ENCODE peak calls at places on chromosomes 6 and 20, in five cellular contexts. D is Daoy; L is SW480; W is activated CD8-positive, alpha-beta memory T cell treated with anti-CD3 and anti-CD28 coated beads for 24 hours; S is heart left ventricle. K is an unnamed sample.

GRCh38 chr6:130593948-130594347 is 228.1 kb downstream of the TMEM200A start:
- DNase-seq in D (no peak), L (no peak), S (no peak), W (no peak), K (no peak)

GRCh38 chr6:36701401-36701991 is 3.9 kb downstream of the RAB44 start:
- DNase-seq in D (peak; percentile 38), W (no peak), S (no peak), L (peak; percentile 44), K (no peak)

GRCh38 chr20:4151991-4152695 is 136.8 kb upstream of the RNF24 start:
- DNase-seq in D (peak; percentile 89), L (no peak), W (no peak), S (no peak), K (no peak)

GRCh38 chr6:15761045-15761502 is 98.2 kb upstream of the DTNBP1 start:
- DNase-seq in D (no peak), L (no peak), W (no peak), S (no peak), K (no peak)

GRCh38 chr20:2692886-2693285 is 306 bp downstream of the EBF4 start:
- DNase-seq in S (no peak), L (peak; percentile 17), W (no peak), D (no peak), K (no peak)

GRCh38 chr6:137210903-137211302 is 8.3 kb downstream of the IFNGR1 start:
- DNase-seq in L (no peak), W (no peak), S (peak; percentile 39), D (no peak), K (no peak)

GRCh38 chr20:52972965-52973819 is 1.0 kb downstream of the TSHZ2 start:
- DNase-seq in D (peak; percentile 47), W (no peak), L (peak; percentile 50), S (no peak), K (no peak)

GRCh38 chr6:33748851-33749250 is 2.1 kb upstream of the IP6K3 start:
- DNase-seq in W (no peak), L (no peak), D (no peak), S (no peak), K (no peak)

GRCh38 chr6:17061097-17061496 is 40.8 kb upstream of the STMND1 start:
- DNase-seq in S (no peak), D (no peak), L (no peak), W (no peak), K (no peak)

GRCh38 chr6:43313813-43314212 is 5.2 kb upstream of the CRIP3 start:
- DNase-seq in D (no peak), S (no peak), L (no peak), W (no peak), K (no peak)

GRCh38 chr20:7347409-7347808 is 579.9 kb downstream of the BMP2 start:
- DNase-seq in D (no peak), W (no peak), L (no peak), S (no peak), K (no peak)

GRCh38 chr20:47680804-47681529 is 104.3 kb downstream of the SULF2 start:
- DNase-seq in W (no peak), L (peak; percentile 59), S (no peak), D (peak; percentile 45), K (no peak)

GRCh38 chr6:84379142-84379541 is 151.7 kb upstream of the CEP162 start:
- DNase-seq in L (no peak), W (no peak), S (no peak), D (no peak), K (no peak)

GRCh38 chr20:4038047-4038459 is 22.7 kb upstream of the RNF24 start:
- DNase-seq in W (peak; percentile 84), D (peak; percentile 83), S (peak; percentile 65), L (peak; percentile 86), K (peak; percentile 93)

GRCh38 chr6:110560239-110561015 is 84.0 kb upstream of the SLC22A16 start:
- DNase-seq in D (no peak), S (no peak), W (no peak), L (no peak), K (no peak)

GRCh38 chr6:38805127-38805655 is 90.1 kb downstream of the DNAH8 start:
- DNase-seq in L (no peak), D (no peak), S (no peak), W (no peak), K (no peak)

GRCh38 chr6:137472738-137473137 is 21.5 kb downstream of the OLIG3 start:
- DNase-seq in W (no peak), L (no peak), S (no peak), D (no peak), K (no peak)

GRCh38 chr6:71375676-71376075 is 87.1 kb downstream of the OGFRL1 start:
- DNase-seq in D (no peak), L (no peak), S (no peak), W (no peak), K (no peak)

GRCh38 chr6:23963137-23963536 is 162.9 kb upstream of the NRSN1 start:
- DNase-seq in W (no peak), D (no peak), L (no peak), S (no peak), K (no peak)